ENCODE peak calls at places on chromosomes 1 and 21, in eight cellular contexts. Z is BJ, Q is Panc1, K is H1, I is bronchial epithelial cell, E is HCT116, G is A549, U is foreskin fibroblast. W is an unnamed sample.

GRCh38 chr1:221227872-221228337 is 348.7 kb downstream of the HLX start:
- DNase-seq in Z (no peak), Q (no peak), K (no peak), I (no peak), E (no peak), G (no peak), U (no peak), W (no peak)

GRCh38 chr1:53963472-53963871 is 17.3 kb downstream of the LRRC42 start:
- DNase-seq in Z (no peak), Q (no peak), K (no peak), I (no peak), E (no peak), G (no peak), U (no peak), W (no peak)

GRCh38 chr1:245179706-245180105 is 24.9 kb downstream of the KIF26B start:
- DNase-seq in Z (no peak), Q (no peak), K (no peak), I (no peak), E (no peak), G (no peak), U (no peak), W (no peak)

GRCh38 chr1:27049607-27050006 is 37.0 kb upstream of the TENT5B start:
- DNase-seq in Z (no peak), Q (no peak), K (no peak), I (no peak), E (no peak), G (no peak), U (no peak), W (no peak)

GRCh38 chr1:97920275-97920831 is 481 bp downstream of the DPYD start:
- DNase-seq in Z (no peak), Q (no peak), K (no peak), I (peak; percentile 45), E (no peak), G (peak; percentile 4), U (peak; percentile 51), W (no peak)

GRCh38 chr1:210174133-210174532 is 58.5 kb upstream of the SERTAD4 start:
- DNase-seq in Z (no peak), Q (no peak), K (no peak), I (no peak), E (no peak), G (no peak), U (no peak), W (no peak)

GRCh38 chr1:200738348-200738732 is 353 bp upstream of the CAMSAP2 start:
- DNase-seq in Z (no peak), Q (no peak), K (no peak), I (peak; percentile 70), E (no peak), G (no peak), U (no peak), W (no peak)

GRCh38 chr1:192589813-192590212 is 14.2 kb downstream of the RGS1 start:
- DNase-seq in Z (no peak), Q (no peak), K (no peak), I (no peak), E (no peak), G (no peak), U (no peak), W (no peak)

GRCh38 chr1:202315576-202316168 is 26.1 kb downstream of the UBE2T start:
- DNase-seq in Z (no peak), Q (peak; percentile 71), K (peak; percentile 90), I (peak; percentile 68), E (peak; percentile 59), G (peak; percentile 89), U (peak; percentile 85), W (peak; percentile 44)

GRCh38 chr21:43369124-43369523 is 57.8 kb downstream of the SIK1 start:
- DNase-seq in Z (no peak), Q (no peak), K (no peak), I (no peak), E (no peak), G (peak; percentile 42), U (peak; percentile 56), W (no peak)

GRCh38 chr1:185267278-185267677 is 49.8 kb downstream of the IVNS1ABP start:
- DNase-seq in Z (no peak), Q (no peak), K (no peak), I (no peak), E (no peak), G (no peak), U (no peak), W (no peak)

GRCh38 chr1:211320980-211321379 is 5.7 kb upstream of the TRAF5 start:
- DNase-seq in Z (no peak), Q (no peak), K (no peak), I (peak; percentile 93), E (no peak), G (no peak), U (no peak), W (no peak)

GRCh38 chr1:107523061-107523460 is 382.2 kb downstream of the NTNG1 start:
- DNase-seq in Z (no peak), Q (no peak), K (no peak), I (no peak), E (no peak), G (no peak), U (no peak), W (no peak)

GRCh38 chr1:25631750-25632495 is 15.3 kb downstream of the MAN1C1 start:
- DNase-seq in Z (no peak), Q (no peak), K (peak; percentile 27), I (no peak), E (no peak), G (no peak), U (no peak), W (no peak)

GRCh38 chr1:27523666-27524020 is 33.7 kb upstream of the WASF2 start:
- DNase-seq in Z (no peak), Q (no peak), K (no peak), I (no peak), E (no peak), G (no peak), U (no peak), W (no peak)

GRCh38 chr21:36155603-36156338 is 853 bp upstream of the DOP1B start:
- DNase-seq in Z (no peak), Q (no peak), K (peak; percentile 64), I (peak; percentile 79), E (no peak), G (no peak), U (no peak), W (no peak)

GRCh38 chr1:54335396-54336056 is 70.7 kb downstream of the SSBP3 start:
- DNase-seq in Z (peak; percentile 76), Q (no peak), K (no peak), I (peak; percentile 84), E (no peak), G (no peak), U (peak; percentile 96), W (peak; percentile 80)

GRCh38 chr1:24157921-24158481 is 15.1 kb upstream of the IL22RA1 start:
- DNase-seq in Z (no peak), Q (no peak), K (no peak), I (no peak), E (no peak), G (peak; percentile 37), U (peak; percentile 18), W (no peak)

GRCh38 chr1:24156542-24157260 is 13.8 kb upstream of the IL22RA1 start:
- DNase-seq in Z (no peak), Q (no peak), K (no peak), I (no peak), E (no peak), G (no peak), U (no peak), W (no peak)

GRCh38 chr1:24154215-24154614 is 11.3 kb upstream of the IL22RA1 start:
- DNase-seq in Z (no peak), Q (no peak), K (no peak), I (no peak), E (no peak), G (no peak), U (no peak), W (no peak)

GRCh38 chr1:24152631-24153494 is 9.9 kb upstream of the IL22RA1 start:
- DNase-seq in Z (no peak), Q (no peak), K (no peak), I (no peak), E (no peak), G (no peak), U (no peak), W (no peak)

GRCh38 chr1:24155011-24155782 is 12.3 kb upstream of the IL22RA1 start:
- DNase-seq in Z (no peak), Q (no peak), K (peak; percentile 70), I (peak; percentile 54), E (peak; percentile 19), G (peak; percentile 26), U (no peak), W (no peak)
- TF ChIP-seq CTCF in Z (no peak), Q (peak; percentile 24), K (peak; percentile 77), I (no peak), E (peak; percentile 69), G (no peak), U (no peak), W (peak; percentile 11)

GRCh38 chr1:223662943-223663342 is 2.6 kb downstream of the CAPN8 start:
- DNase-seq in Z (no peak), Q (no peak), K (no peak), I (peak; percentile 33), E (no peak), G (no peak), U (no peak), W (no peak)

GRCh38 chr1:223654083-223654482 is 11.4 kb downstream of the CAPN8 start:
- DNase-seq in Z (no peak), Q (no peak), K (no peak), I (peak; percentile 81), E (no peak), G (peak; percentile 55), U (no peak), W (no peak)

GRCh38 chr1:223657978-223658377 is 7.5 kb downstream of the CAPN8 start:
- DNase-seq in Z (no peak), Q (no peak), K (no peak), I (no peak), E (no peak), G (no peak), U (no peak), W (no peak)

GRCh38 chr1:223664106-223664505 is 1.4 kb downstream of the CAPN8 start:
- DNase-seq in Z (no peak), Q (no peak), K (no peak), I (no peak), E (no peak), G (no peak), U (no peak), W (no peak)

GRCh38 chr1:223659711-223660110 is 5.8 kb downstream of the CAPN8 start:
- DNase-seq in Z (no peak), Q (no peak), K (no peak), I (no peak), E (no peak), G (no peak), U (no peak), W (no peak)
- TF ChIP-seq CTCF in Z (no peak), Q (no peak), K (no peak), I (no peak), E (no peak), G (no peak), U (no peak), W (no peak)

GRCh38 chr1:214602764-214603657 is at the start of gene CENPF:
- DNase-seq in Z (peak; percentile 94), Q (peak; percentile 98), K (peak; percentile 92), I (peak; percentile 97), E (peak; percentile 98), G (peak; percentile 97), U (peak; percentile 99), W (peak; percentile 96)
- TF ChIP-seq CTCF in Z (peak; percentile 48), Q (no peak), K (no peak), I (peak; percentile 31), E (no peak), G (no peak), U (no peak), W (peak; percentile 29)

DNA sequence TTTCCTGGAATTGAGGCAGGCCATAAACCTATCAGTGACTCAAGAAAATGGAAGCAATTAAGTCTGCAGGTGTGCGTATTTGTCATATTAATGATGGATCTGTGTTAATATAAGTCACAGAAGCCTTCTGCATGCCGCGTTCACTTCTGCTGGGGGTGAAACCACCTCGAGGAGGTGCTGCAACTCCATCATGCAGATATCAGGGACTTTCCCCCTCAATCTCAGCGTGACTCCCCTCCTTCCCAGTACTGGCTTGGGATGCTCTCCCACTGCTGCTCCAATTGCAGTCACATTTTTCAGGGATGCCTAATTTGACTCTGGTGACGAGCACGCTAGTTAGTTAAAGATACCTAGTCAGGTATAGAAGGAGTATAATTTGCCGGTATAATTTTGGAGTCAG is 87.5 kb downstream of the ASTN1 start:
- DNase-seq in Z (no peak), Q (no peak), K (no peak), I (no peak), E (no peak), G (no peak), U (no peak), W (no peak)
- TF ChIP-seq CTCF in Z (no peak), Q (no peak), K (no peak), I (no peak), E (peak; percentile 14), G (no peak), U (no peak), W (no peak)